ENCODE peak calls at places on chromosomes 12 and 14, in nine cellular contexts. One of them, this sample, is unnamed.

GRCh38 chr12:63922446-63922845 is 77.9 kb downstream of the SRGAP1 start:
- DNase-seq in dorsolateral prefrontal cortex: no peak
- DNase-seq in astrocyte of the cerebellum: no peak
- DNase-seq in GM12878: no peak
- DNase-seq in fibroblast of the aortic adventitia: peak
- DNase-seq in A549: peak
- DNase-seq in H1: no peak
- DNase-seq in Peyer's patch: no peak
- DNase-seq in gastrocnemius medialis: no peak
- DNase-seq in this sample: no peak

GRCh38 chr12:125267114-125267513 is 201.9 kb downstream of the AACS start:
- DNase-seq in fibroblast of the aortic adventitia: no peak
- DNase-seq in GM12878: no peak
- DNase-seq in H1: no peak
- DNase-seq in Peyer's patch: no peak
- DNase-seq in A549: no peak
- DNase-seq in dorsolateral prefrontal cortex: no peak
- DNase-seq in astrocyte of the cerebellum: no peak
- DNase-seq in gastrocnemius medialis: no peak
- DNase-seq in this sample: no peak

GRCh38 chr12:75315518-75315917 is 14.6 kb downstream of the CAPS2 start:
- DNase-seq in fibroblast of the aortic adventitia: peak
- DNase-seq in H1: no peak
- DNase-seq in Peyer's patch: no peak
- DNase-seq in gastrocnemius medialis: no peak
- DNase-seq in A549: peak
- DNase-seq in GM12878: no peak
- DNase-seq in dorsolateral prefrontal cortex: no peak
- DNase-seq in astrocyte of the cerebellum: peak
- DNase-seq in this sample: peak

GRCh38 chr14:37145395-37145794 is 27.0 kb downstream of the SLC25A21 start:
- DNase-seq in dorsolateral prefrontal cortex: no peak
- DNase-seq in Peyer's patch: no peak
- DNase-seq in GM12878: no peak
- DNase-seq in A549: no peak
- DNase-seq in gastrocnemius medialis: no peak
- DNase-seq in fibroblast of the aortic adventitia: no peak
- DNase-seq in astrocyte of the cerebellum: no peak
- DNase-seq in H1: no peak
- DNase-seq in this sample: no peak

GRCh38 chr12:21823581-21823980 is 49.1 kb upstream of the KCNJ8 start:
- DNase-seq in H1: peak
- DNase-seq in astrocyte of the cerebellum: no peak
- DNase-seq in fibroblast of the aortic adventitia: peak
- DNase-seq in Peyer's patch: no peak
- DNase-seq in dorsolateral prefrontal cortex: no peak
- DNase-seq in gastrocnemius medialis: peak
- DNase-seq in GM12878: no peak
- DNase-seq in A549: no peak
- DNase-seq in this sample: no peak

GRCh38 chr14:103361868-103362267 is 23.3 kb upstream of the MARK3 start:
- DNase-seq in GM12878: no peak
- DNase-seq in Peyer's patch: no peak
- DNase-seq in dorsolateral prefrontal cortex: no peak
- DNase-seq in H1: no peak
- DNase-seq in astrocyte of the cerebellum: peak
- DNase-seq in fibroblast of the aortic adventitia: peak
- DNase-seq in A549: peak
- DNase-seq in gastrocnemius medialis: no peak
- DNase-seq in this sample: peak

GRCh38 chr14:99354166-99354875 is 82.3 kb upstream of the BCL11B start:
- DNase-seq in H1: no peak
- DNase-seq in A549: no peak
- DNase-seq in Peyer's patch: no peak
- DNase-seq in dorsolateral prefrontal cortex: no peak
- DNase-seq in fibroblast of the aortic adventitia: no peak
- DNase-seq in gastrocnemius medialis: no peak
- DNase-seq in astrocyte of the cerebellum: no peak
- DNase-seq in GM12878: no peak
- DNase-seq in this sample: no peak

GRCh38 chr12:3632256-3633240 is 120.4 kb downstream of the CRACR2A start:
- DNase-seq in fibroblast of the aortic adventitia: peak
- DNase-seq in gastrocnemius medialis: no peak
- DNase-seq in A549: no peak
- DNase-seq in H1: no peak
- DNase-seq in dorsolateral prefrontal cortex: no peak
- DNase-seq in Peyer's patch: no peak
- DNase-seq in astrocyte of the cerebellum: no peak
- DNase-seq in GM12878: no peak
- DNase-seq in this sample: no peak

GRCh38 chr12:49233842-49234526 is 30.9 kb upstream of the TUBA1C start:
- DNase-seq in dorsolateral prefrontal cortex: peak
- DNase-seq in GM12878: peak
- DNase-seq in fibroblast of the aortic adventitia: no peak
- DNase-seq in astrocyte of the cerebellum: no peak
- DNase-seq in A549: no peak
- DNase-seq in gastrocnemius medialis: no peak
- DNase-seq in Peyer's patch: no peak
- DNase-seq in H1: no peak
- DNase-seq in this sample: no peak

GRCh38 chr12:43847427-43847826 is 11.5 kb downstream of the TMEM117 start:
- DNase-seq in A549: peak
- DNase-seq in dorsolateral prefrontal cortex: no peak
- DNase-seq in Peyer's patch: no peak
- DNase-seq in H1: no peak
- DNase-seq in fibroblast of the aortic adventitia: peak
- DNase-seq in GM12878: no peak
- DNase-seq in gastrocnemius medialis: no peak
- DNase-seq in astrocyte of the cerebellum: peak
- DNase-seq in this sample: peak

GRCh38 chr12:19273482-19274330 is 144.2 kb downstream of the PLEKHA5 start:
- DNase-seq in A549: peak
- DNase-seq in dorsolateral prefrontal cortex: no peak
- DNase-seq in fibroblast of the aortic adventitia: peak
- DNase-seq in H1: no peak
- DNase-seq in GM12878: no peak
- DNase-seq in Peyer's patch: no peak
- DNase-seq in gastrocnemius medialis: no peak
- DNase-seq in astrocyte of the cerebellum: peak
- DNase-seq in this sample: peak

GRCh38 chr12:19095869-19096480 is 33.6 kb upstream of the PLEKHA5 start:
- DNase-seq in astrocyte of the cerebellum: no peak
- DNase-seq in GM12878: no peak
- DNase-seq in gastrocnemius medialis: no peak
- DNase-seq in dorsolateral prefrontal cortex: no peak
- DNase-seq in H1: no peak
- DNase-seq in A549: peak
- DNase-seq in Peyer's patch: no peak
- DNase-seq in fibroblast of the aortic adventitia: peak
- DNase-seq in this sample: no peak

GRCh38 chr14:89340200-89340667 is 76.8 kb downstream of the FOXN3 start:
- DNase-seq in dorsolateral prefrontal cortex: no peak
- DNase-seq in GM12878: no peak
- DNase-seq in gastrocnemius medialis: no peak
- DNase-seq in astrocyte of the cerebellum: no peak
- DNase-seq in H1: no peak
- DNase-seq in Peyer's patch: no peak
- DNase-seq in fibroblast of the aortic adventitia: peak
- DNase-seq in A549: no peak
- DNase-seq in this sample: no peak

GRCh38 chr14:98580131-98580678 is 691.8 kb downstream of the BCL11B start:
- DNase-seq in A549: no peak
- DNase-seq in dorsolateral prefrontal cortex: no peak
- DNase-seq in astrocyte of the cerebellum: peak
- DNase-seq in fibroblast of the aortic adventitia: no peak
- DNase-seq in gastrocnemius medialis: no peak
- DNase-seq in H1: no peak
- DNase-seq in Peyer's patch: no peak
- DNase-seq in GM12878: no peak
- DNase-seq in this sample: no peak

GRCh38 chr14:33657478-33657877 is 293.4 kb downstream of the EGLN3 start:
- DNase-seq in Peyer's patch: no peak
- DNase-seq in dorsolateral prefrontal cortex: no peak
- DNase-seq in gastrocnemius medialis: no peak
- DNase-seq in GM12878: no peak
- DNase-seq in fibroblast of the aortic adventitia: peak
- DNase-seq in astrocyte of the cerebellum: no peak
- DNase-seq in H1: no peak
- DNase-seq in A549: no peak
- DNase-seq in this sample: no peak

GRCh38 chr12:64669270-64669842 is 59.1 kb downstream of the RASSF3 start:
- DNase-seq in A549: no peak
- DNase-seq in gastrocnemius medialis: no peak
- DNase-seq in astrocyte of the cerebellum: no peak
- DNase-seq in fibroblast of the aortic adventitia: no peak
- DNase-seq in dorsolateral prefrontal cortex: no peak
- DNase-seq in H1: no peak
- DNase-seq in GM12878: peak
- DNase-seq in Peyer's patch: peak
- DNase-seq in this sample: no peak

GRCh38 chr12:100706029-100706428 is 88.5 kb upstream of the ANO4 start:
- DNase-seq in dorsolateral prefrontal cortex: no peak
- DNase-seq in gastrocnemius medialis: no peak
- DNase-seq in Peyer's patch: no peak
- DNase-seq in astrocyte of the cerebellum: peak
- DNase-seq in GM12878: no peak
- DNase-seq in A549: peak
- DNase-seq in H1: no peak
- DNase-seq in fibroblast of the aortic adventitia: peak
- DNase-seq in this sample: peak

GRCh38 chr14:99769123-99769522 is 24.1 kb upstream of the EML1 start:
- DNase-seq in gastrocnemius medialis: no peak
- DNase-seq in Peyer's patch: no peak
- DNase-seq in A549: no peak
- DNase-seq in H1: no peak
- DNase-seq in dorsolateral prefrontal cortex: no peak
- DNase-seq in astrocyte of the cerebellum: no peak
- DNase-seq in GM12878: no peak
- DNase-seq in fibroblast of the aortic adventitia: no peak
- DNase-seq in this sample: no peak

GRCh38 chr14:94394594-94395305 is 6.3 kb upstream of the SERPINA1 start:
- DNase-seq in dorsolateral prefrontal cortex: no peak
- DNase-seq in H1: no peak
- DNase-seq in A549: no peak
- DNase-seq in fibroblast of the aortic adventitia: peak
- DNase-seq in Peyer's patch: peak
- DNase-seq in gastrocnemius medialis: peak
- DNase-seq in astrocyte of the cerebellum: no peak
- DNase-seq in GM12878: no peak
- DNase-seq in this sample: no peak
- TF ChIP-seq CTCF in dorsolateral prefrontal cortex: no peak
- TF ChIP-seq CTCF in H1: no peak
- TF ChIP-seq CTCF in A549: no peak
- TF ChIP-seq CTCF in fibroblast of the aortic adventitia: no peak
- TF ChIP-seq CTCF in Peyer's patch: no peak
- TF ChIP-seq CTCF in gastrocnemius medialis: no peak
- TF ChIP-seq CTCF in astrocyte of the cerebellum: no peak
- TF ChIP-seq CTCF in GM12878: no peak
- TF ChIP-seq CTCF in this sample: no peak

DNA sequence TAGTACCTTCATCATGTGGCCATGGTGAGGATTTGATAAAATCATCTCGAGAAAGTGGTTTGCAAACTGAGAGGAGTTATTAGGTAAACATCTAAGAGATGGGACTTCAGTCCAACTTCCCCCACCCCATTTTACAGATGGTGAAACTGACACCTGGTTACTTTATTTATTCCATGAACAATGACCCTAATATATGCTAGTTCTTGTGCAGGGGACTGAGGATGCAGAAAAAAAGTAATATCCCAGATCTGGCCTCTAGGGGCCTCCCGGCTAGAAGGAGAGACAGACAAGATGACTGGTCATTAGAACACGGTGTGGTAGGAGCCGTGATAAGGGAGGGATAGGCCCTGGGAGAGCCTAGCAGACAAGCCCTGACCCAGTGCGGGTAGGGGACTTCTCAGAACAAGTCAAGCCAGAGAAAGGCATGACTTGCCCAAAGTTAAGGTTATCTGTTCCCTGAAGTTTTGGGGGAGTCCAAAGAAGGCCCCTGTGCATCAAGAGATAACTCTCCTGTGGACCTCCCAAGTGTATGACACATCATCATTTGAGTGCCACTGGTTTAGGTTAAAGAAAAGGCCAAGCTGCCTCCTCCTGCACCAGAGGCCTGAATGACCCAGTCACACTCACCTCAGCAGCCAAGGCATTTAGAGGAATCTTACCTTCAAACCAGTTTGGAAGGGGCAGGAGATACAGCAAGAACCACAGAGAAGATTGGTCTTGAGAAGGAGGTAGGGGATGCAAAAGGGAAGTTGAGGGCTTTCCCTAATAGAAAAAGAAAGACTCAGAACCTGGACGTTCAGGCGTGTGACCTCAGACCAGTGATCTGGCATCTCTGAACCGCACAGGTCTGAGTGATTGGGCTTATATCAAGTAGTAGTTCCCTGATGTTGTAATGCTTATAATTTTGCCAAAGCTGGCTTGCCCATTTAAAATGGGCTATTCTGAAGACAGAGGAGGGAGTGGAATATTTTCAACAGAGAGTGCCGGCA is 1.6 kb downstream of the CMKLR1 start:
- DNase-seq in fibroblast of the aortic adventitia: no peak
- DNase-seq in A549: peak
- DNase-seq in dorsolateral prefrontal cortex: no peak
- DNase-seq in H1: peak
- DNase-seq in gastrocnemius medialis: no peak
- DNase-seq in Peyer's patch: no peak
- DNase-seq in GM12878: no peak
- DNase-seq in astrocyte of the cerebellum: no peak
- DNase-seq in this sample: no peak
- H3K4me3 ChIP-seq in fibroblast of the aortic adventitia: no peak
- H3K4me3 ChIP-seq in A549: no peak
- H3K4me3 ChIP-seq in dorsolateral prefrontal cortex: peak
- H3K4me3 ChIP-seq in H1: no peak
- H3K4me3 ChIP-seq in gastrocnemius medialis: peak
- H3K4me3 ChIP-seq in Peyer's patch: peak
- H3K4me3 ChIP-seq in GM12878: no peak
- H3K4me3 ChIP-seq in astrocyte of the cerebellum: no peak
- H3K4me3 ChIP-seq in this sample: no peak

DNA sequence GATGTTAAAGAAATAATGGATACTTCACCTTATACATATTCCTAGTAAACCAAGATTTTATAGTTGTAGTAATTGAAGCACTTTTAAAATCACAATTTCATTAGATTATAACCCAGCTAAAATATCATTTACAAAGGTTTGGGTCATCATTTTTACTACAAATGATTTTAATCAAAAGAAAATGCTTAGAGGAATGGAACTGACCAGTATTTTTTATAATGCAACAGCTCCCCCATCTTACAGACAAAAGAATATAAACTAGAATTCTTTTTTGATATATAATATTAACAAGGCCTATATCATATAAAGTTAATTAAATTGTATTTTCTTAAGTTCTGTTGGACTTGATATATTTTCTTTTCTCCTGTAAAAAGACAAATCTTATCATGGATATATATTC is 20.4 kb upstream of the LRFN5 start:
- DNase-seq in dorsolateral prefrontal cortex: no peak
- DNase-seq in astrocyte of the cerebellum: no peak
- DNase-seq in H1: no peak
- DNase-seq in GM12878: no peak
- DNase-seq in gastrocnemius medialis: no peak
- DNase-seq in A549: no peak
- DNase-seq in Peyer's patch: no peak
- DNase-seq in fibroblast of the aortic adventitia: peak
- DNase-seq in this sample: no peak
- TF ChIP-seq CTCF in dorsolateral prefrontal cortex: no peak
- TF ChIP-seq CTCF in astrocyte of the cerebellum: no peak
- TF ChIP-seq CTCF in H1: no peak
- TF ChIP-seq CTCF in GM12878: no peak
- TF ChIP-seq CTCF in gastrocnemius medialis: no peak
- TF ChIP-seq CTCF in A549: no peak
- TF ChIP-seq CTCF in Peyer's patch: no peak
- TF ChIP-seq CTCF in fibroblast of the aortic adventitia: no peak
- TF ChIP-seq CTCF in this sample: no peak

GRCh38 chr14:64715628-64716412 is 11.6 kb downstream of the PLEKHG3 start:
- DNase-seq in A549: no peak
- DNase-seq in fibroblast of the aortic adventitia: no peak
- DNase-seq in GM12878: no peak
- DNase-seq in gastrocnemius medialis: no peak
- DNase-seq in Peyer's patch: peak
- DNase-seq in H1: peak
- DNase-seq in dorsolateral prefrontal cortex: no peak
- DNase-seq in astrocyte of the cerebellum: no peak
- DNase-seq in this sample: no peak
- H3K4me3 ChIP-seq in A549: no peak
- H3K4me3 ChIP-seq in fibroblast of the aortic adventitia: no peak
- H3K4me3 ChIP-seq in GM12878: no peak
- H3K4me3 ChIP-seq in gastrocnemius medialis: peak
- H3K4me3 ChIP-seq in Peyer's patch: peak
- H3K4me3 ChIP-seq in H1: peak
- H3K4me3 ChIP-seq in dorsolateral prefrontal cortex: peak
- H3K4me3 ChIP-seq in astrocyte of the cerebellum: peak
- H3K4me3 ChIP-seq in this sample: peak